ENCODE peak calls at places on chromosomes 1 and 21, in five cellular contexts. H, B, Q, P and C are unnamed samples.

GRCh38 chr21:25329227-25329626 is 278.1 kb downstream of the MRPL39 start:
- DNase-seq in B (no peak), H (no peak), Q (no peak), P (no peak), C (no peak)

GRCh38 chr1:65687435-65688214 is 105.1 kb upstream of the PDE4B start:
- DNase-seq in P (peak; percentile 81), B (peak; percentile 61), Q (peak; percentile 85), H (peak; percentile 78), C (peak; percentile 94)

GRCh38 chr1:212142883-212143530 is 107.5 kb downstream of the DTL start:
- DNase-seq in Q (no peak), P (no peak), B (no peak), H (no peak), C (no peak)

GRCh38 chr1:104387716-104388508 is 638.2 kb downstream of the AMY1C start:
- DNase-seq in H (no peak), P (no peak), B (no peak), Q (no peak), C (no peak)

GRCh38 chr1:91803847-91804545 is 82.0 kb downstream of the TGFBR3 start:
- DNase-seq in Q (no peak), B (peak; percentile 22), H (no peak), P (no peak), C (no peak)

GRCh38 chr1:29599071-29599470 is 362.7 kb downstream of the PTPRU start:
- DNase-seq in P (no peak), H (no peak), Q (no peak), B (no peak), C (no peak)

GRCh38 chr1:55955237-55955636 is 624.1 kb downstream of the PLPP3 start:
- DNase-seq in Q (no peak), H (no peak), P (no peak), B (no peak), C (no peak)

GRCh38 chr21:34545079-34545884 is 33.3 kb upstream of the KCNE1 start:
- DNase-seq in P (no peak), B (peak; percentile 74), Q (no peak), H (no peak), C (peak; percentile 43)

GRCh38 chr21:31732891-31733520 is 1.1 kb upstream of the SCAF4 start:
- DNase-seq in Q (no peak), B (peak; percentile 60), P (no peak), H (peak; percentile 41), C (no peak)

GRCh38 chr21:41952568-41953248 is 1.1 kb downstream of the C2CD2 start:
- DNase-seq in P (no peak), B (no peak), H (no peak), Q (peak; percentile 33), C (peak; percentile 23)

GRCh38 chr1:40684669-40685068 is 6.8 kb upstream of the NFYC start:
- DNase-seq in H (no peak), Q (no peak), P (no peak), B (no peak), C (no peak)

GRCh38 chr1:21541835-21542234 is 32.6 kb downstream of the ALPL start:
- DNase-seq in P (peak; percentile 45), Q (no peak), H (no peak), B (no peak), C (no peak)

GRCh38 chr1:116949213-116949985 is 39.7 kb downstream of the PTGFRN start:
- DNase-seq in Q (peak; percentile 36), B (no peak), P (no peak), H (no peak), C (no peak)

GRCh38 chr1:229285424-229285823 is 14.5 kb downstream of the RAB4A start:
- DNase-seq in B (no peak), P (no peak), H (no peak), Q (no peak), C (no peak)

GRCh38 chr21:43799301-43799840 is 10.0 kb downstream of the RRP1 start:
- DNase-seq in Q (no peak), H (no peak), P (no peak), B (no peak), C (no peak)

GRCh38 chr1:182170941-182171461 is 109.5 kb upstream of the ZNF648 start:
- DNase-seq in H (no peak), Q (no peak), B (no peak), P (no peak), C (no peak)

GRCh38 chr1:48069662-48070432 is 72.7 kb upstream of the TRABD2B start:
- DNase-seq in P (no peak), H (no peak), B (no peak), Q (no peak), C (no peak)

GRCh38 chr1:24578846-24579245 is 23.0 kb downstream of the NCMAP start:
- DNase-seq in H (no peak), P (no peak), Q (no peak), B (no peak), C (no peak)

GRCh38 chr1:46655848-46656247 is 12.3 kb downstream of the ATPAF1 start:
- DNase-seq in Q (no peak), P (no peak), H (no peak), B (no peak), C (no peak)

GRCh38 chr1:176167210-176167609 is 39.9 kb downstream of the COP1 start:
- DNase-seq in P (no peak), B (no peak), H (no peak), Q (no peak), C (no peak)

GRCh38 chr1:209485167-209485566 is 98.3 kb upstream of the CAMK1G start:
- DNase-seq in P (peak; percentile 25), H (no peak), Q (peak; percentile 68), B (no peak), C (peak; percentile 5)

GRCh38 chr1:223022641-223023473 is 120.2 kb downstream of the TLR5 start:
- DNase-seq in B (no peak), P (peak; percentile 24), H (peak; percentile 75), Q (no peak), C (no peak)

GRCh38 chr1:209398330-209398991 is 185.1 kb upstream of the CAMK1G start:
- DNase-seq in Q (no peak), B (no peak), H (peak; percentile 52), P (no peak), C (no peak)

GRCh38 chr1:42439940-42440339 is 15.9 kb downstream of the ZMYND12 start:
- DNase-seq in H (no peak), Q (no peak), B (no peak), P (no peak), C (no peak)

GRCh38 chr1:47696911-47697441 is 259.1 kb downstream of the FOXD2 start:
- DNase-seq in H (peak; percentile 20), B (no peak), P (no peak), Q (peak; percentile 58), C (no peak)

GRCh38 chr1:112505878-112506277 is 2.9 kb upstream of the WNT2B start:
- DNase-seq in P (no peak), H (no peak), B (peak; percentile 77), Q (no peak), C (no peak)

GRCh38 chr1:112507336-112507735 is 1.4 kb upstream of the WNT2B start:
- DNase-seq in B (no peak), H (no peak), Q (no peak), P (no peak), C (no peak)

GRCh38 chr1:112505400-112505785 is 3.4 kb upstream of the WNT2B start:
- DNase-seq in H (no peak), P (no peak), B (no peak), Q (no peak), C (no peak)

GRCh38 chr1:112507896-112508241 is 896 bp upstream of the WNT2B start:
- DNase-seq in P (no peak), Q (no peak), B (peak; percentile 28), H (peak; percentile 61), C (no peak)

DNA sequence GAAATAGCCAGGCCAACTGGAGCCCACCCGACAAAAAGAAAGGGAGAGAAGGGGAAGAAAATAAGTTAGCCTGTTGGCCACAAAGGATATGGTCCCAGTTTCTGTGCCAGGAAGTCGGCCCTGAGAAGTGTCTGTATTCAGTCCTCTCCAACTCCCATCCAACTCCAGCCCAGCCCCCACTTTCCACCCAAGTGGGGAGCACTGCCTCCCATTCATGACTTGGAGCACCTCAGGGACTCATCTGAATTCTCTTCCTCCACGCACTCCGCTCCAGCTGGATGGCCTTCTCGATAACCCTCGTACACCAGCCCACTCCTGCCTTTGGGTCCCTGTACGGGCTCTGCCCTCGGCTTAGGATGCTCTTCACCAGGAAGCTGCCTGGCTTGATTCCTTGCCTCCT is 2.0 kb upstream of the WNT2B start:
- DNase-seq in B (no peak), Q (no peak), H (no peak), P (no peak), C (no peak)
- H3K4me1 ChIP-seq in B (peaks cover 42% of the 10 kb centered on the region), Q (peaks cover 9% of the 10 kb centered on the region), H (peaks cover 3% of the 10 kb centered on the region), P (peaks cover 21% of the 10 kb centered on the region), C (peaks cover 27% of the 10 kb centered on the region)

GRCh38 chr1:1883092-1883858 is 7.6 kb downstream of the GNB1 start:
- DNase-seq in P (no peak), H (no peak), B (no peak), Q (peak; percentile 50), C (no peak)
- H3K27ac ChIP-seq in P (peak overlapping the region; percentile 1), H (no peak overlapping the region), B (no peak overlapping the region), Q (peak overlapping the region; percentile 59), C (no peak overlapping the region)

DNA sequence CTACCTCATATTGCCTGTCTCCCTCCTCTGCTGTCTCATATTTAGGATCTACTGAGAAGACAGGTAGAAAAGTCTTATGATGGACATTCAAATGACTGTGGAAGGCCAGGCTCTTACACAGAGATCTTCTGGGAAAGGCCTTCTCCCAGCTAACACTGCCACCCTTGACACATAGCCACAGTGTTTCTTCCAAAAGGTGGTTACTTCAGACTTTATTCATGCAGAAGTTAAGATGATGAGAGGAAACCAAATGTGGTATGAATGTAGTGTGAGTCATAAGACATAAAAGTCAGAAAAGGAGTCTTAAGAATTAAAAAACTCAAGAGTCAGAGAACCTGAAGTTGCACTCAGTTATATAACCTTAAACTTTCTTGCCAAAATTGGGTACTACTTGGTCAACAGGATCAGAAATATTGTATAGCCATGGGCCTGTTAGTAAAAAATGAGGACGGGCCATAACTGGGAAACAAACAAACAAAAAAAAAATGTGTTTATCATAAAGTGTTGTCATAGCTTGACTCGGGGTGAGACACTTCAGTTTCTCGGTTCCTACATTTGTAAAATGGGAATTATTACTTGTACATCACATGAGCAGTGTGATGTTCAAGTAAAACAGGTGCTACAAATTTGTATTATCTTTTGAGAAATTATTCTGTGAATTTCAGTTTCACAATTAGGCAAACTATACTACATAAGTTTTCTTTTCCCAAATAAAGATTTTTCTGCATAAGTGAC is 1.2 kb upstream of the DENND1B start:
- DNase-seq in Q (no peak), H (no peak), B (peak; percentile 18), P (no peak), C (no peak)
- H3K4me1 ChIP-seq in Q (peaks cover 9% of the 10 kb centered on the region), H (no peaks in the 10 kb centered on the region), B (peaks cover 58% of the 10 kb centered on the region), P (peaks cover 19% of the 10 kb centered on the region), C (peaks cover 36% of the 10 kb centered on the region)

GRCh38 chr1:107740574-107740973 is 224.4 kb downstream of the VAV3 start:
- DNase-seq in Q (no peak), P (no peak), H (no peak), B (no peak), C (no peak)

GRCh38 chr1:107741242-107741641 is 223.7 kb downstream of the VAV3 start:
- DNase-seq in P (no peak), B (no peak), H (no peak), Q (no peak), C (no peak)

GRCh38 chr1:107739651-107740050 is 225.3 kb downstream of the VAV3 start:
- DNase-seq in H (no peak), Q (no peak), P (no peak), B (no peak), C (no peak)

DNA sequence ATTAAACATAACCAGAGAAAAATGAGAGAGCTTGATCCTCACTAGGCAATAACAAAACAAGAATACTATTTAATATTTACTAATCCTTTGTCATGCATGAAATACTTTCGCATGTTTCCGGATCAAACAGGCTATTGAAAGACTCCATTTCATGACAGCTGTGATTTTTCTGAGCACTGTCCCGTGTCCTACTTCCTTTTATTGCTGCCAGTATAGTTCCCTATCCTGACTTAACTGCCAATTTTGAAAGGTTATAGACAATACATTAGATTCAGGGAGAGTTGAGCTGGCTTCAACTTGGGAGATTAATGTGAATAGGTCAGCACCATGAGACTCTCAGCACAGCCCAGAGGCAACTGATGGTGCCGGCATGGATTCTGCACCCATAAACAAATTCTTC is 225.8 kb downstream of the VAV3 start:
- DNase-seq in H (no peak), P (no peak), B (peak; percentile 44), Q (no peak), C (no peak)
- H3K27ac ChIP-seq in H (no peak overlapping the region), P (no peak overlapping the region), B (peak overlapping the region; percentile 39), Q (no peak overlapping the region), C (no peak overlapping the region)